ENCODE peak calls at places on chromosomes 13 and 19, in ten cellular contexts. D is upper lobe of right lung, K is ovary, A is left lung, G is brain microvascular endothelial cell, I is mammary epithelial cell, V is MM.1S, F is tibial nerve, B is H1, E is prostate gland. Y is an unnamed sample.
A peak's percentile ranks its signal among the peaks of the same experiment; 100 is the strongest.

GRCh38 chr19:33388231-33388816 is 14.8 kb downstream of the CEBPG start:
- DNase-seq in I (no peak), D (peak; percentile 65), E (no peak), K (no peak), B (no peak), V (no peak), A (no peak), G (no peak), F (no peak), Y (no peak)

GRCh38 chr13:41188584-41188983 is 5.8 kb downstream of the KBTBD7 start:
- DNase-seq in B (no peak), D (no peak), V (no peak), E (no peak), G (no peak), K (no peak), F (no peak), A (no peak), I (no peak), Y (no peak)

GRCh38 chr19:48510421-48511268 is 990 bp downstream of the LMTK3 start:
- DNase-seq in K (peak; percentile 73), F (peak; percentile 44), I (no peak), B (peak; percentile 94), A (no peak), D (peak; percentile 75), G (peak; percentile 27), V (peak; percentile 45), E (peak; percentile 66), Y (peak; percentile 58)

GRCh38 chr13:75393839-75394238 is 88.1 kb downstream of the TBC1D4 start:
- DNase-seq in B (no peak), K (no peak), D (no peak), V (no peak), F (no peak), A (no peak), E (no peak), G (no peak), I (no peak), Y (no peak)

GRCh38 chr19:43634877-43635560 is 4.6 kb downstream of the CADM4 start:
- DNase-seq in F (no peak), D (no peak), K (peak; percentile 64), B (peak; percentile 68), G (peak; percentile 3), E (no peak), I (no peak), V (no peak), A (no peak), Y (no peak)

GRCh38 chr19:2227415-2228156 is 8.5 kb downstream of the PLEKHJ1 start:
- DNase-seq in D (no peak), F (no peak), V (no peak), B (no peak), G (no peak), K (no peak), A (no peak), E (peak; percentile 54), I (no peak), Y (no peak)

GRCh38 chr19:24086974-24087595 is at the start of gene ZNF254:
- DNase-seq in V (no peak), I (peak; percentile 91), F (peak; percentile 77), B (peak; percentile 72), K (peak; percentile 81), E (peak; percentile 92), A (peak; percentile 95), D (peak; percentile 91), G (peak; percentile 97), Y (peak; percentile 71)

GRCh38 chr13:109778102-109778542 is 8.3 kb downstream of the IRS2 start:
- DNase-seq in G (no peak), A (no peak), B (no peak), D (no peak), V (peak; percentile 54), F (no peak), K (no peak), I (peak; percentile 59), E (no peak), Y (no peak)

GRCh38 chr13:66635526-66635925 is 594.6 kb downstream of the PCDH9 start:
- DNase-seq in A (no peak), B (no peak), K (no peak), V (no peak), D (no peak), F (no peak), I (peak; percentile 80), G (peak; percentile 54), E (no peak), Y (no peak)

GRCh38 chr19:16168465-16169081 is 4.8 kb downstream of the CIB3 start:
- DNase-seq in V (no peak), E (no peak), K (no peak), G (peak; percentile 54), B (no peak), F (no peak), A (no peak), I (peak; percentile 24), D (no peak), Y (no peak)

GRCh38 chr13:106566682-106567420 is 1.1 kb downstream of the ARGLU1 start:
- DNase-seq in K (peak; percentile 68), I (peak; percentile 58), E (peak; percentile 54), V (peak; percentile 77), G (peak; percentile 35), B (no peak), D (peak; percentile 81), A (peak; percentile 75), F (peak; percentile 28), Y (no peak)

GRCh38 chr13:29522044-29522685 is 73.3 kb downstream of the SLC7A1 start:
- DNase-seq in K (peak; percentile 13), B (no peak), E (no peak), F (no peak), D (no peak), G (peak; percentile 99), A (no peak), I (no peak), V (no peak), Y (no peak)

GRCh38 chr19:29842471-29843179 is 30.8 kb downstream of the CCNE1 start:
- DNase-seq in B (no peak), V (no peak), G (no peak), A (no peak), E (no peak), I (no peak), K (peak; percentile 33), D (peak; percentile 71), F (no peak), Y (no peak)
- H3K27ac ChIP-seq in B (no peak overlapping the region), V (no peak overlapping the region), G (no peak overlapping the region), A (no peak overlapping the region), E (no peak overlapping the region), I (no peak overlapping the region), K (no peak overlapping the region), D (no peak overlapping the region), F (no peak overlapping the region), Y (no peak overlapping the region)

DNA sequence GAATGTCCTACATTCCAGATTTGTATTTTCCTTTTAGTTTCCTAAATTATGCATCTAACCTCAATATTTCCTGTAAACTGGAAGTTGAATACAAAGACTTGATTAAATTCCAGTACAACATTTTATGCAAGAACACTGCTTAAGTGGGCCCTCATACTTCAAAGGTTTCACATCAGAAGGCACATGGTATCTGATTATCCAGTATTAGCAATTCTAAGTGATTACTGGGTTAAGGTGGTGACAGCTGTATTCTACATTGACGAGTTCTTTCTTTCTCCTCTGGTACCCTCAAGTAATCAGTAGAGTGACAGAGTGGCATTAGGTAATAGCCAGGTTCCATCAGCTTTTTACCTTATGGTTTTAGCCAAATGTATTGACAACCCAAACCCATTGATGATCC is 18.3 kb downstream of the BIVM start:
- DNase-seq in F (no peak), V (no peak), E (no peak), B (no peak), A (no peak), K (no peak), D (no peak), I (no peak), G (no peak), Y (no peak)
- H3K36me3 ChIP-seq in F (peaks cover 6% of the 10 kb centered on the region), V (no peaks in the 10 kb centered on the region), E (no peaks in the 10 kb centered on the region), B (no peaks in the 10 kb centered on the region), A (no peaks in the 10 kb centered on the region), K (no peaks in the 10 kb centered on the region), D (peaks cover 37% of the 10 kb centered on the region), I (peaks cover 9% of the 10 kb centered on the region), G (peaks cover 6% of the 10 kb centered on the region), Y (no peaks in the 10 kb centered on the region)

DNA sequence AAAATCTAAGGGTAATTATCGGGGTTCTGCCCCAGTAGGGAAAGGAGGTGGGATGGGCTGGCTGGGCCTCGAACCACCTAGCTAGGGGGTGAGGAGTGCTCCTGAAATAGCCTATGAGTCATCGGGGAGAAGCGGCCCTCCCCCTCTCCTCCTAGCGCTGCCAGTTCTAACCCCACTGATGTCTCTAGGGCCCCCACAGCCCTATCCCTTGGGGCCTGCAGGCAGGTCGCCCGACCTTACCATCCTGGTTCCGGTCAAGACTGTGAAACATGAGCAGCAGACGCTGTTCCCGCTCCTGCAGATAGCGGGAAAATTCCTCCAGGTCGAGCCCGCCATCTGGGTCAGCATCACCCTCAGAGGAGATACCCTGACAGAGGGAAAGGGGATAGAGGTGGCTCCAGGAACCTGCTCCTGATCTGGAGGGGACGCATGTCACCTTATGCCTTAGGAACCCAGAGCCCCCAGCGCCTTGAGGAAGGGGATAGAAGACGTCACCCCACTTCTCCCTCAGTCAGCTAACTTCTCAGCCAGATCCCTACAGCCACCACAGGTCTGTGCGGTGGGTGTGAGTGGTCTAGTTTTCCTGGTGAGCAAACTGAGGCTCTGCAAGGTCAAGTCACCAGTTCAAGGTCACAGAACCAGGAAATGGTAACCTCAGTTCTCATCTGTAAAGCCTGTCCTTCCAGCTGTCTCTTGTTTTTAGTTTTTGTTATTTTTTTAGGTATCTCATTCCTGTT is 1.5 kb downstream of the SLC25A23 start:
- DNase-seq in E (no peak), G (no peak), K (peak; percentile 52), V (no peak), A (no peak), B (no peak), D (no peak), F (no peak), I (no peak), Y (no peak)
- H3K27ac ChIP-seq in E (no peak overlapping the region), G (no peak overlapping the region), K (no peak overlapping the region), V (no peak overlapping the region), A (no peak overlapping the region), B (no peak overlapping the region), D (no peak overlapping the region), F (no peak overlapping the region), I (no peak overlapping the region), Y (no peak overlapping the region)

GRCh38 chr19:19327672-19328071 is 7.0 kb downstream of the MAU2 start:
- DNase-seq in B (no peak), G (no peak), I (no peak), V (no peak), E (no peak), K (no peak), A (no peak), D (no peak), F (no peak), Y (no peak)

GRCh38 chr19:19319725-19320361 is 466 bp downstream of the SUGP1 start:
- DNase-seq in A (no peak), I (no peak), G (no peak), D (no peak), E (no peak), B (no peak), K (no peak), F (no peak), V (peak; percentile 15), Y (no peak)

GRCh38 chr19:19320362-19321142 is at the start of the genes MAU2 and SUGP1:
- DNase-seq in A (peak; percentile 92), I (peak; percentile 90), E (peak; percentile 86), K (peak; percentile 91), G (peak; percentile 84), D (peak; percentile 94), V (peak; percentile 93), F (peak; percentile 74), B (peak; percentile 89), Y (peak; percentile 94)

GRCh38 chr19:19321143-19321577 is 531 bp downstream of the MAU2 start:
- DNase-seq in D (no peak), V (peak; percentile 12), A (no peak), B (peak; percentile 53), I (peak; percentile 6), K (no peak), G (no peak), E (no peak), F (no peak), Y (no peak)

GRCh38 chr19:19324059-19324755 is 3.6 kb downstream of the MAU2 start:
- DNase-seq in G (no peak), D (no peak), K (no peak), A (no peak), V (no peak), B (no peak), F (no peak), E (no peak), I (no peak), Y (no peak)
- H3K36me3 ChIP-seq in G (peaks cover 25% of the 10 kb centered on the region), D (peaks cover 61% of the 10 kb centered on the region), K (no peaks in the 10 kb centered on the region), A (no peaks in the 10 kb centered on the region), V (peaks cover 4% of the 10 kb centered on the region), B (peaks cover 27% of the 10 kb centered on the region), F (no peaks in the 10 kb centered on the region), E (peaks cover 8% of the 10 kb centered on the region), I (peaks cover 13% of the 10 kb centered on the region), Y (no peaks in the 10 kb centered on the region)